ENCODE peak calls at places on chromosomes 6 and 20, in nine cellular contexts. T, U, H, J, E, O, W, C and M are unnamed samples.

GRCh38 chr6:48826884-48827701 is 636.0 kb downstream of the MMUT start:
- DNase-seq in U (no peak), T (peak; percentile 89), C (peak; percentile 86), J (no peak), O (no peak), W (no peak), H (no peak), E (no peak), M (no peak)

GRCh38 chr6:27604986-27605385 is 132.1 kb upstream of the ZNF184 start:
- DNase-seq in W (peak; percentile 79), E (no peak), T (no peak), C (no peak), U (no peak), H (no peak), O (no peak), J (peak; percentile 42), M (no peak)

GRCh38 chr6:31096215-31096614 is 16.2 kb downstream of the C6orf15 start:
- DNase-seq in T (no peak), U (no peak), C (no peak), E (no peak), J (no peak), O (no peak), H (no peak), W (no peak), M (no peak)

GRCh38 chr6:25366785-25367657 is 87.8 kb downstream of the CARMIL1 start:
- DNase-seq in C (no peak), W (no peak), H (peak; percentile 66), T (no peak), O (no peak), E (no peak), J (peak; percentile 43), U (no peak), M (no peak)

GRCh38 chr6:92945799-92946198 is 473.6 kb downstream of the EPHA7 start:
- DNase-seq in W (no peak), T (peak; percentile 5), C (no peak), H (no peak), E (no peak), O (no peak), J (no peak), U (no peak), M (no peak)

GRCh38 chr20:8394308-8394945 is 262.4 kb downstream of the PLCB1 start:
- DNase-seq in E (no peak), W (no peak), J (no peak), H (peak; percentile 23), U (no peak), O (no peak), C (no peak), T (no peak), M (no peak)

GRCh38 chr6:29447670-29448069 is 8.6 kb downstream of the OR10C1 start:
- DNase-seq in J (no peak), T (peak; percentile 46), O (no peak), W (peak; percentile 86), U (no peak), H (no peak), E (no peak), C (no peak), M (no peak)

GRCh38 chr20:22687676-22688360 is 103.4 kb upstream of the FOXA2 start:
- DNase-seq in J (no peak), T (no peak), E (no peak), C (no peak), H (no peak), U (no peak), O (no peak), W (no peak), M (no peak)

GRCh38 chr6:13593720-13594119 is 19.3 kb downstream of the SIRT5 start:
- DNase-seq in O (no peak), H (no peak), W (no peak), C (no peak), T (no peak), J (no peak), U (no peak), E (no peak), M (no peak)

GRCh38 chr6:18390476-18390875 is 3.3 kb downstream of the RNF144B start:
- DNase-seq in C (no peak), U (no peak), H (no peak), T (no peak), J (no peak), O (no peak), E (no peak), W (no peak), M (no peak)

GRCh38 chr6:77466055-77467028 is 3.1 kb upstream of the HTR1B start:
- DNase-seq in J (peak; percentile 40), T (peak; percentile 55), U (peak; percentile 65), E (peak; percentile 50), H (peak; percentile 56), C (no peak), O (no peak), W (peak; percentile 86), M (no peak)

GRCh38 chr20:3788685-3789155 is 2.2 kb upstream of the CENPB start:
- DNase-seq in J (no peak), U (no peak), H (no peak), O (no peak), E (peak; percentile 22), T (no peak), W (no peak), C (no peak), M (no peak)

GRCh38 chr6:2665169-2666070 is 85.3 kb downstream of the MYLK4 start:
- DNase-seq in H (no peak), T (no peak), J (no peak), U (no peak), E (no peak), C (no peak), W (peak; percentile 19), O (no peak), M (no peak)

GRCh38 chr6:63805808-63806572 is 170.4 kb downstream of the PHF3 start:
- DNase-seq in E (no peak), O (no peak), J (no peak), W (no peak), T (peak; percentile 70), U (no peak), C (peak; percentile 80), H (no peak), M (no peak)

GRCh38 chr20:1800777-1801176 is 94.4 kb upstream of the SIRPA start:
- DNase-seq in O (no peak), T (no peak), C (no peak), W (no peak), H (no peak), U (no peak), J (no peak), E (no peak), M (no peak)

GRCh38 chr6:166258854-166259276 is 49.3 kb downstream of the PRR18 start:
- DNase-seq in T (no peak), O (peak; percentile 20), W (no peak), H (peak; percentile 70), U (no peak), E (peak; percentile 81), J (no peak), C (no peak), M (no peak)

GRCh38 chr20:64150756-64151633 is 13.3 kb upstream of the MYT1 start:
- DNase-seq in T (no peak), H (no peak), U (no peak), E (peak; percentile 20), C (no peak), O (no peak), W (no peak), J (no peak), M (no peak)

GRCh38 chr20:21505161-21505809 is 8.6 kb downstream of the NKX2-2 start:
- DNase-seq in H (peak; percentile 89), E (peak; percentile 85), T (peak; percentile 85), U (peak; percentile 96), C (no peak), O (peak; percentile 42), J (peak; percentile 83), W (peak; percentile 90), M (no peak)

GRCh38 chr6:158660331-158660730 is 10.5 kb downstream of the SYTL3 start:
- DNase-seq in J (peak; percentile 65), C (no peak), T (peak; percentile 55), O (no peak), U (no peak), E (peak; percentile 63), H (peak; percentile 58), W (peak; percentile 80), M (no peak)

GRCh38 chr6:7730003-7730402 is 4.1 kb downstream of the BMP6 start:
- DNase-seq in W (no peak), H (no peak), U (no peak), C (no peak), J (no peak), T (no peak), O (no peak), E (no peak), M (no peak)

GRCh38 chr20:47854687-47855212 is 69.5 kb upstream of the SULF2 start:
- DNase-seq in U (no peak), H (peak; percentile 3), E (no peak), T (peak; percentile 76), J (peak; percentile 57), W (peak; percentile 82), O (no peak), C (no peak), M (peak; percentile 56)
- TF ChIP-seq CTCF in U (no peak), H (no peak), E (peak; percentile 18), T (no peak), J (peak; percentile 50), W (peak; percentile 48), O (no peak), C (peak; percentile 52), M (peak; percentile 46)

GRCh38 chr6:117547688-117548621 is 54.4 kb downstream of the GOPC start:
- DNase-seq in E (peak; percentile 54), U (no peak), J (peak; percentile 41), H (peak; percentile 66), O (peak; percentile 21), T (no peak), C (no peak), W (peak; percentile 84), M (peak; percentile 44)
- TF ChIP-seq CTCF in E (no peak), U (no peak), J (no peak), H (no peak), O (peak; percentile 4), T (no peak), C (peak; percentile 31), W (no peak), M (no peak)

GRCh38 chr20:62537649-62538292 is 62.0 kb upstream of the GATA5 start:
- DNase-seq in W (peak; percentile 64), C (no peak), E (no peak), U (no peak), H (no peak), O (no peak), J (no peak), T (no peak), M (no peak)
- TF ChIP-seq CTCF in W (no peak), C (no peak), E (no peak), U (no peak), H (no peak), O (no peak), J (no peak), T (no peak), M (no peak)

GRCh38 chr6:39451831-39452230 is 129.3 kb upstream of the KCNK16 start:
- DNase-seq in O (no peak), W (peak; percentile 42), U (no peak), E (no peak), J (no peak), C (no peak), H (peak; percentile 29), T (no peak), M (no peak)
- TF ChIP-seq CTCF in O (no peak), W (peak; percentile 83), U (no peak), E (peak; percentile 21), J (peak; percentile 21), C (peak; percentile 33), H (peak; percentile 47), T (no peak), M (peak; percentile 10)

DNA sequence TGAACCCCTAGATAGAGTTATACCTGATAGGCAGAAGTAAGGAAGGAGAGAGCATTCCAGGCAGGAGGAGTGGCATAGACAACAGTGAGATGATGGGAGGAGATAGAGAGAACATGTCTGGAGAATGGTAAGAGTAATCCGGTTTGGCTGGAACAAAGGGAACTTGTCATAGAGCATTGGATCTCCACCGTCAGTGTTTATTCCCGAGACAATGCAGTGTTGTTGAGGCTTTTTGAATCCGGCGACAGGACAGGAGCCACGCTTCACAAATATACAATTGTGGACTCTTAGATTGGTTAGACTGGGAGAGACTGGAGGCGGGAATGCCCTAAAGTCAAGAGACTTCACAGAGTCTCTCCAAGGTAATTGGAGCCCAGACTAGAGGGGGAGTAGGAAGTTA is 119.8 kb downstream of the ANKS1A start:
- DNase-seq in T (no peak), J (no peak), H (no peak), O (no peak), U (no peak), W (no peak), C (no peak), E (no peak), M (no peak)
- TF ChIP-seq CTCF in T (no peak), J (no peak), H (no peak), O (no peak), U (no peak), W (no peak), C (no peak), E (no peak), M (no peak)